ENCODE peak calls at places on chromosomes 11 and 22, in seven cellular contexts. One of them, this sample, is unnamed.

GRCh38 chr11:65355776-65356393 is 1.3 kb downstream of the TIGD3 start:
- DNase-seq in tibial nerve: no peak
- DNase-seq in GM12891: no peak
- DNase-seq in body of pancreas: peak; percentile 45
- DNase-seq in right lobe of liver: no peak
- DNase-seq in HCT116: no peak
- DNase-seq in uterus: peak; percentile 36
- DNase-seq in this sample: peak; percentile 46

GRCh38 chr22:19480173-19480568 is 451 bp downstream of the CDC45 start:
- DNase-seq in tibial nerve: no peak
- DNase-seq in GM12891: no peak
- DNase-seq in body of pancreas: no peak
- DNase-seq in right lobe of liver: peak; percentile 62
- DNase-seq in HCT116: no peak
- DNase-seq in uterus: no peak
- DNase-seq in this sample: peak; percentile 62

GRCh38 chr22:20004464-20004863 is 12.2 kb downstream of the ARVCF start:
- DNase-seq in tibial nerve: no peak
- DNase-seq in GM12891: no peak
- DNase-seq in body of pancreas: no peak
- DNase-seq in right lobe of liver: no peak
- DNase-seq in HCT116: no peak
- DNase-seq in uterus: no peak
- DNase-seq in this sample: no peak

GRCh38 chr11:70628881-70629844 is 230.8 kb downstream of the CTTN start:
- DNase-seq in tibial nerve: peak; percentile 26
- DNase-seq in GM12891: no peak
- DNase-seq in body of pancreas: no peak
- DNase-seq in right lobe of liver: no peak
- DNase-seq in HCT116: no peak
- DNase-seq in uterus: no peak
- DNase-seq in this sample: no peak

GRCh38 chr11:101126551-101127347 is 2.9 kb downstream of the PGR start:
- DNase-seq in tibial nerve: peak; percentile 53
- DNase-seq in GM12891: no peak
- DNase-seq in body of pancreas: no peak
- DNase-seq in right lobe of liver: no peak
- DNase-seq in HCT116: no peak
- DNase-seq in uterus: peak; percentile 44
- DNase-seq in this sample: no peak

GRCh38 chr11:36192723-36193619 is 96.3 kb downstream of the COMMD9 start:
- DNase-seq in tibial nerve: no peak
- DNase-seq in GM12891: peak; percentile 15
- DNase-seq in body of pancreas: no peak
- DNase-seq in right lobe of liver: no peak
- DNase-seq in HCT116: no peak
- DNase-seq in uterus: no peak
- DNase-seq in this sample: no peak

GRCh38 chr22:24938741-24939341 is 7.7 kb downstream of the LHFPL7 start:
- DNase-seq in tibial nerve: no peak
- DNase-seq in GM12891: peak; percentile 51
- DNase-seq in body of pancreas: peak; percentile 49
- DNase-seq in right lobe of liver: no peak
- DNase-seq in HCT116: no peak
- DNase-seq in uterus: no peak
- DNase-seq in this sample: peak; percentile 60

GRCh38 chr11:8642226-8642625 is 40.2 kb downstream of the TRIM66 start:
- DNase-seq in tibial nerve: no peak
- DNase-seq in GM12891: no peak
- DNase-seq in body of pancreas: no peak
- DNase-seq in right lobe of liver: no peak
- DNase-seq in HCT116: no peak
- DNase-seq in uterus: no peak
- DNase-seq in this sample: no peak

GRCh38 chr11:117574551-117574950 is 222.5 kb downstream of the DSCAML1 start:
- DNase-seq in tibial nerve: no peak
- DNase-seq in GM12891: no peak
- DNase-seq in body of pancreas: no peak
- DNase-seq in right lobe of liver: peak; percentile 24
- DNase-seq in HCT116: no peak
- DNase-seq in uterus: no peak
- DNase-seq in this sample: no peak

GRCh38 chr11:117180661-117181585 is 2.4 kb downstream of the SIDT2 start:
- DNase-seq in tibial nerve: peak; percentile 59
- DNase-seq in GM12891: peak; percentile 64
- DNase-seq in body of pancreas: peak; percentile 89
- DNase-seq in right lobe of liver: peak; percentile 66
- DNase-seq in HCT116: peak; percentile 81
- DNase-seq in uterus: peak; percentile 73
- DNase-seq in this sample: peak; percentile 89

GRCh38 chr11:92026664-92027063 is 198.0 kb upstream of the FAT3 start:
- DNase-seq in tibial nerve: no peak
- DNase-seq in GM12891: no peak
- DNase-seq in body of pancreas: no peak
- DNase-seq in right lobe of liver: no peak
- DNase-seq in HCT116: no peak
- DNase-seq in uterus: no peak
- DNase-seq in this sample: no peak

GRCh38 chr11:67378544-67378943 is 5.1 kb upstream of the CLCF1 start:
- DNase-seq in tibial nerve: no peak
- DNase-seq in GM12891: no peak
- DNase-seq in body of pancreas: no peak
- DNase-seq in right lobe of liver: no peak
- DNase-seq in HCT116: no peak
- DNase-seq in uterus: no peak
- DNase-seq in this sample: no peak

GRCh38 chr11:132853886-132854285 is 678.4 kb downstream of the OPCML start:
- DNase-seq in tibial nerve: no peak
- DNase-seq in GM12891: no peak
- DNase-seq in body of pancreas: no peak
- DNase-seq in right lobe of liver: no peak
- DNase-seq in HCT116: no peak
- DNase-seq in uterus: no peak
- DNase-seq in this sample: no peak

GRCh38 chr11:48110509-48110766 is 106.2 kb upstream of the OR4B1 start:
- DNase-seq in tibial nerve: no peak
- DNase-seq in GM12891: no peak
- DNase-seq in body of pancreas: no peak
- DNase-seq in right lobe of liver: no peak
- DNase-seq in HCT116: no peak
- DNase-seq in uterus: no peak
- DNase-seq in this sample: no peak

GRCh38 chr11:68685656-68686380 is 1.5 kb downstream of the GAL start:
- DNase-seq in tibial nerve: no peak
- DNase-seq in GM12891: no peak
- DNase-seq in body of pancreas: no peak
- DNase-seq in right lobe of liver: no peak
- DNase-seq in HCT116: no peak
- DNase-seq in uterus: no peak
- DNase-seq in this sample: no peak

DNA sequence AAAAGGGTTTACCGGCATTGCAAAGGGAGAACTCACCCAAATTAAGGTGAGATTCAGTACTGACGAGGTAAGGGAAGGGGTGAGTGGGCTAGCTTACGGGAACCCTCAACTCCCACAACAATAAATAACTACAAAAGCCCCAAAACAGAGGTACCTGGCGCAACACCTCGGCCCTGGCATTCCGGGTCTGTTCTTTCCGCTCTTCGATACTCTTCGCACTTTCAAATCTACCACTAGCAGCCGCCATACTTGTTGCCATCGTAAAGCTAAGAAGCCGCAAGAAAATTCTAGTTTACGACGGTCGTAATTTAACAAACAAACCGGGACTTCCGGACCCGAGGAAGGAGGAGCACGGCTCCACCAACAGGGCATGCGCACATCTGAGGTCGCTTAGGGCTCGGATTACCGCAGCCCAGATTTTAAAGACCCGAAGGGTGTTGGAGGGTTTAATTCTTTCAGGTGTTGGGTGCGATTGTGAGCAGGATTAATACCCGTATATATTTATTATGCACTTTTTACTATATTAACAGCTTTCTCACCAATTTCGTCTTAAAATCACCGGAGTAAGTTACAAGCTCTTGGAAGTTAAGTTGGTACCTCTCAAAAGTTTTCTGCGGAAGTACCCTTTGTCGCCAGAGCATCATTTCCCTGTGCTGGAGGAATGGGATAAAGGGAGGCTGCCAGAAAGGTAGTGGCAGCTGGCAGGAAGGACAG is at the start of gene CWF19L2:
- DNase-seq in tibial nerve: peak; percentile 66
- DNase-seq in GM12891: peak; percentile 46
- DNase-seq in body of pancreas: peak; percentile 92
- DNase-seq in right lobe of liver: peak; percentile 91
- DNase-seq in HCT116: peak; percentile 93
- DNase-seq in uterus: peak; percentile 85
- DNase-seq in this sample: peak; percentile 93
- TF ChIP-seq POLR2A in tibial nerve: peak; percentile 47
- TF ChIP-seq POLR2A in GM12891: peak; percentile 87
- TF ChIP-seq POLR2A in body of pancreas: peak; percentile 65
- TF ChIP-seq POLR2A in right lobe of liver: peak; percentile 50
- TF ChIP-seq POLR2A in HCT116: peak; percentile 93
- TF ChIP-seq POLR2A in uterus: no peak
- TF ChIP-seq POLR2A in this sample: peak; percentile 87

GRCh38 chr22:21623402-21623970 is 6.3 kb downstream of the YDJC start:
- DNase-seq in tibial nerve: no peak
- DNase-seq in GM12891: no peak
- DNase-seq in body of pancreas: no peak
- DNase-seq in right lobe of liver: no peak
- DNase-seq in HCT116: no peak
- DNase-seq in uterus: no peak
- DNase-seq in this sample: no peak

GRCh38 chr22:21626073-21626734 is 3.6 kb downstream of the YDJC start:
- DNase-seq in tibial nerve: no peak
- DNase-seq in GM12891: no peak
- DNase-seq in body of pancreas: no peak
- DNase-seq in right lobe of liver: no peak
- DNase-seq in HCT116: no peak
- DNase-seq in uterus: no peak
- DNase-seq in this sample: no peak

GRCh38 chr22:21624880-21625791 is 4.7 kb downstream of the YDJC start:
- DNase-seq in tibial nerve: no peak
- DNase-seq in GM12891: no peak
- DNase-seq in body of pancreas: no peak
- DNase-seq in right lobe of liver: no peak
- DNase-seq in HCT116: no peak
- DNase-seq in uterus: no peak
- DNase-seq in this sample: no peak

GRCh38 chr22:21622624-21623401 is 7.0 kb downstream of the YDJC start:
- DNase-seq in tibial nerve: no peak
- DNase-seq in GM12891: no peak
- DNase-seq in body of pancreas: no peak
- DNase-seq in right lobe of liver: no peak
- DNase-seq in HCT116: no peak
- DNase-seq in uterus: no peak
- DNase-seq in this sample: no peak

GRCh38 chr22:21624120-21624879 is 5.5 kb downstream of the YDJC start:
- DNase-seq in tibial nerve: no peak
- DNase-seq in GM12891: no peak
- DNase-seq in body of pancreas: no peak
- DNase-seq in right lobe of liver: no peak
- DNase-seq in HCT116: no peak
- DNase-seq in uterus: no peak
- DNase-seq in this sample: peak; percentile 64
- TF ChIP-seq POLR2A in tibial nerve: no peak
- TF ChIP-seq POLR2A in GM12891: peak; percentile 29
- TF ChIP-seq POLR2A in body of pancreas: no peak
- TF ChIP-seq POLR2A in right lobe of liver: no peak
- TF ChIP-seq POLR2A in HCT116: no peak
- TF ChIP-seq POLR2A in uterus: no peak
- TF ChIP-seq POLR2A in this sample: no peak

DNA sequence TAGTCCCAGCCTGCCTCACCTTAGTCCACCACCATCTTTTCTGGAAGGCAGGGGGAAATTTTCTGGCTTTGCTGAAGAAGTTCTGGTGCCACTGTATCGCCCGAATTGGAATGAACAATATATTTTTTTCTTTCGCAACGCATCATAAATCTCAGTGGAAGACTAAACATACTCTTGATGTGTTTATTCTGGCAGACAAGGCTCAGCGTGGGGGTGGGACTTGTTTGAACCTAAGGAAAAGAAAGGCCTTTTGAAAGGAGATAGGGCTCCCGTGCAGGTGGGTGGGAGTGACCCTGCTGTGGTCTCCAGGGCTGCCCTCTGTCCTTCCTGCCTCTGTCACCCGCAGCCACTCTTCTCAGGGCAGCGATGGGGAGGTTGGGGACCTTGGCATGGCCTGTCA is 42.5 kb downstream of the CD82 start:
- DNase-seq in tibial nerve: no peak
- DNase-seq in GM12891: no peak
- DNase-seq in body of pancreas: no peak
- DNase-seq in right lobe of liver: no peak
- DNase-seq in HCT116: no peak
- DNase-seq in uterus: no peak
- DNase-seq in this sample: no peak
- TF ChIP-seq POLR2A in tibial nerve: no peak
- TF ChIP-seq POLR2A in GM12891: no peak
- TF ChIP-seq POLR2A in body of pancreas: no peak
- TF ChIP-seq POLR2A in right lobe of liver: no peak
- TF ChIP-seq POLR2A in HCT116: no peak
- TF ChIP-seq POLR2A in uterus: no peak
- TF ChIP-seq POLR2A in this sample: no peak

GRCh38 chr11:1856306-1857005 is 3.6 kb downstream of the LSP1 start:
- DNase-seq in tibial nerve: no peak
- DNase-seq in GM12891: no peak
- DNase-seq in body of pancreas: no peak
- DNase-seq in right lobe of liver: no peak
- DNase-seq in HCT116: no peak
- DNase-seq in uterus: no peak
- DNase-seq in this sample: no peak

GRCh38 chr11:1857064-1857463 is 4.2 kb downstream of the LSP1 start:
- DNase-seq in tibial nerve: no peak
- DNase-seq in GM12891: no peak
- DNase-seq in body of pancreas: no peak
- DNase-seq in right lobe of liver: no peak
- DNase-seq in HCT116: no peak
- DNase-seq in uterus: no peak
- DNase-seq in this sample: no peak

GRCh38 chr11:1858154-1858553 is 5.3 kb downstream of the LSP1 start:
- DNase-seq in tibial nerve: no peak
- DNase-seq in GM12891: no peak
- DNase-seq in body of pancreas: no peak
- DNase-seq in right lobe of liver: no peak
- DNase-seq in HCT116: no peak
- DNase-seq in uterus: no peak
- DNase-seq in this sample: no peak

GRCh38 chr11:1860108-1860507 is 7.2 kb downstream of the LSP1 start:
- DNase-seq in tibial nerve: no peak
- DNase-seq in GM12891: no peak
- DNase-seq in body of pancreas: no peak
- DNase-seq in right lobe of liver: no peak
- DNase-seq in HCT116: no peak
- DNase-seq in uterus: no peak
- DNase-seq in this sample: no peak

DNA sequence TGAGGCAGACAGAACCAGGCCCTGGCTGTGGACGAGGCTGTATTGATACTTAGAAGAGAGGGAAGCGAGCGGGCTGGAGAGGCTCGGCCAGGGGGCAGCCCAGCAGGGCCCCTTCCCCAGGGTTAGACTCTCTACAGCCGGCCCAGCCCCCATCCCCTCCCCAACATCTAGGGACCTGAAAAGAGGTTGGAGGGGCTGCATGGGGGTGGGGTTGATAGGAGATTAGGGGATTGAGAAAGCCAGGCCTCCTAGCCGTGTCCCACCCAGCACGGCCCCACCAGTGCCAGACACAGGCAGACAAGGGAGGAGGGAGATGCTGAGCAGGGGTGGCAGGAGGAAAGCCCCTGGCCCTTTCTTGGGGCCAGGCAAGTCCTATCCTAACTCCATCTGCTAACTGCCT is 5.7 kb downstream of the LSP1 start:
- DNase-seq in tibial nerve: no peak
- DNase-seq in GM12891: no peak
- DNase-seq in body of pancreas: no peak
- DNase-seq in right lobe of liver: no peak
- DNase-seq in HCT116: no peak
- DNase-seq in uterus: no peak
- DNase-seq in this sample: no peak
- TF ChIP-seq POLR2A in tibial nerve: no peak
- TF ChIP-seq POLR2A in GM12891: no peak
- TF ChIP-seq POLR2A in body of pancreas: no peak
- TF ChIP-seq POLR2A in right lobe of liver: no peak
- TF ChIP-seq POLR2A in HCT116: no peak
- TF ChIP-seq POLR2A in uterus: no peak
- TF ChIP-seq POLR2A in this sample: no peak